ENCODE peak calls at places on chromosomes 1 and 21, in nine cellular contexts. One of them, this sample, is unnamed.

GRCh38 chr1:61247881-61248752 is 165.8 kb downstream of the NFIA start:
- DNase-seq in A549: no peak
- DNase-seq in mammary epithelial cell: no peak
- DNase-seq in pancreas: no peak
- DNase-seq in MM.1S: no peak
- DNase-seq in aorta: no peak
- DNase-seq in cardiac fibroblast: no peak
- DNase-seq in stomach: no peak
- DNase-seq in epithelial cell of esophagus: no peak
- DNase-seq in this sample: no peak

GRCh38 chr1:17338706-17339493 is 30.9 kb downstream of the PADI4 start:
- DNase-seq in A549: no peak
- DNase-seq in mammary epithelial cell: no peak
- DNase-seq in pancreas: no peak
- DNase-seq in MM.1S: no peak
- DNase-seq in aorta: no peak
- DNase-seq in cardiac fibroblast: no peak
- DNase-seq in stomach: no peak
- DNase-seq in epithelial cell of esophagus: no peak
- DNase-seq in this sample: no peak

GRCh38 chr1:91609571-91609970 is 108.9 kb downstream of the CDC7 start:
- DNase-seq in A549: peak; percentile 54
- DNase-seq in mammary epithelial cell: peak; percentile 68
- DNase-seq in pancreas: no peak
- DNase-seq in MM.1S: no peak
- DNase-seq in aorta: no peak
- DNase-seq in cardiac fibroblast: peak; percentile 74
- DNase-seq in stomach: no peak
- DNase-seq in epithelial cell of esophagus: peak; percentile 84
- DNase-seq in this sample: no peak

GRCh38 chr1:154992721-154993571 is 440 bp upstream of the LENEP start:
- DNase-seq in A549: no peak
- DNase-seq in mammary epithelial cell: no peak
- DNase-seq in pancreas: no peak
- DNase-seq in MM.1S: peak; percentile 19
- DNase-seq in aorta: peak; percentile 33
- DNase-seq in cardiac fibroblast: peak; percentile 65
- DNase-seq in stomach: no peak
- DNase-seq in epithelial cell of esophagus: no peak
- DNase-seq in this sample: no peak

GRCh38 chr1:109257682-109258421 is 8.5 kb downstream of the CELSR2 start:
- DNase-seq in A549: no peak
- DNase-seq in mammary epithelial cell: no peak
- DNase-seq in pancreas: no peak
- DNase-seq in MM.1S: no peak
- DNase-seq in aorta: no peak
- DNase-seq in cardiac fibroblast: no peak
- DNase-seq in stomach: no peak
- DNase-seq in epithelial cell of esophagus: no peak
- DNase-seq in this sample: no peak

GRCh38 chr21:15754640-15755039 is 24.9 kb downstream of the USP25 start:
- DNase-seq in A549: no peak
- DNase-seq in mammary epithelial cell: peak; percentile 83
- DNase-seq in pancreas: no peak
- DNase-seq in MM.1S: no peak
- DNase-seq in aorta: no peak
- DNase-seq in cardiac fibroblast: peak; percentile 74
- DNase-seq in stomach: no peak
- DNase-seq in epithelial cell of esophagus: peak; percentile 77
- DNase-seq in this sample: no peak

GRCh38 chr1:1542766-1543705 is 2.6 kb upstream of the TMEM240 start:
- DNase-seq in A549: no peak
- DNase-seq in mammary epithelial cell: no peak
- DNase-seq in pancreas: no peak
- DNase-seq in MM.1S: no peak
- DNase-seq in aorta: no peak
- DNase-seq in cardiac fibroblast: no peak
- DNase-seq in stomach: no peak
- DNase-seq in epithelial cell of esophagus: no peak
- DNase-seq in this sample: no peak

GRCh38 chr1:190908691-190909090 is 431.0 kb upstream of the BRINP3 start:
- DNase-seq in A549: no peak
- DNase-seq in mammary epithelial cell: peak; percentile 21
- DNase-seq in pancreas: no peak
- DNase-seq in MM.1S: no peak
- DNase-seq in aorta: no peak
- DNase-seq in cardiac fibroblast: peak; percentile 23
- DNase-seq in stomach: no peak
- DNase-seq in epithelial cell of esophagus: no peak
- DNase-seq in this sample: no peak

GRCh38 chr1:7454052-7454815 is 316.9 kb upstream of the VAMP3 start:
- DNase-seq in A549: no peak
- DNase-seq in mammary epithelial cell: no peak
- DNase-seq in pancreas: no peak
- DNase-seq in MM.1S: no peak
- DNase-seq in aorta: no peak
- DNase-seq in cardiac fibroblast: peak; percentile 18
- DNase-seq in stomach: peak; percentile 47
- DNase-seq in epithelial cell of esophagus: no peak
- DNase-seq in this sample: peak; percentile 49

GRCh38 chr1:75338974-75339483 is 204.8 kb downstream of the LHX8 start:
- DNase-seq in A549: no peak
- DNase-seq in mammary epithelial cell: no peak
- DNase-seq in pancreas: no peak
- DNase-seq in MM.1S: no peak
- DNase-seq in aorta: no peak
- DNase-seq in cardiac fibroblast: peak; percentile 2
- DNase-seq in stomach: no peak
- DNase-seq in epithelial cell of esophagus: no peak
- DNase-seq in this sample: no peak

GRCh38 chr1:68758666-68759209 is 261.9 kb upstream of the DEPDC1 start:
- DNase-seq in A549: no peak
- DNase-seq in mammary epithelial cell: peak; percentile 1
- DNase-seq in pancreas: no peak
- DNase-seq in MM.1S: no peak
- DNase-seq in aorta: no peak
- DNase-seq in cardiac fibroblast: no peak
- DNase-seq in stomach: no peak
- DNase-seq in epithelial cell of esophagus: no peak
- DNase-seq in this sample: no peak

GRCh38 chr1:211473823-211474222 is 18.1 kb downstream of the RD3 start:
- DNase-seq in A549: no peak
- DNase-seq in mammary epithelial cell: no peak
- DNase-seq in pancreas: no peak
- DNase-seq in MM.1S: no peak
- DNase-seq in aorta: no peak
- DNase-seq in cardiac fibroblast: no peak
- DNase-seq in stomach: no peak
- DNase-seq in epithelial cell of esophagus: no peak
- DNase-seq in this sample: no peak
- H3K4me3 ChIP-seq in A549: no peak overlapping the region
- H3K4me3 ChIP-seq in mammary epithelial cell: no peak overlapping the region
- H3K4me3 ChIP-seq in pancreas: no peak overlapping the region
- H3K4me3 ChIP-seq in MM.1S: no peak overlapping the region
- H3K4me3 ChIP-seq in aorta: no peak overlapping the region
- H3K4me3 ChIP-seq in cardiac fibroblast: no peak overlapping the region
- H3K4me3 ChIP-seq in stomach: no peak overlapping the region
- H3K4me3 ChIP-seq in epithelial cell of esophagus: no peak overlapping the region
- H3K4me3 ChIP-seq in this sample: no peak overlapping the region

GRCh38 chr1:31587720-31588423 is 11.6 kb downstream of the TINAGL1 start:
- DNase-seq in A549: peak; percentile 72
- DNase-seq in mammary epithelial cell: no peak
- DNase-seq in pancreas: peak; percentile 62
- DNase-seq in MM.1S: peak; percentile 61
- DNase-seq in aorta: peak; percentile 87
- DNase-seq in cardiac fibroblast: peak; percentile 48
- DNase-seq in stomach: peak; percentile 71
- DNase-seq in epithelial cell of esophagus: peak; percentile 64
- DNase-seq in this sample: peak; percentile 83
- H3K4me3 ChIP-seq in A549: no peak overlapping the region
- H3K4me3 ChIP-seq in mammary epithelial cell: no peak overlapping the region
- H3K4me3 ChIP-seq in pancreas: no peak overlapping the region
- H3K4me3 ChIP-seq in MM.1S: no peak overlapping the region
- H3K4me3 ChIP-seq in aorta: no peak overlapping the region
- H3K4me3 ChIP-seq in cardiac fibroblast: no peak overlapping the region
- H3K4me3 ChIP-seq in stomach: no peak overlapping the region
- H3K4me3 ChIP-seq in epithelial cell of esophagus: no peak overlapping the region
- H3K4me3 ChIP-seq in this sample: no peak overlapping the region

DNA sequence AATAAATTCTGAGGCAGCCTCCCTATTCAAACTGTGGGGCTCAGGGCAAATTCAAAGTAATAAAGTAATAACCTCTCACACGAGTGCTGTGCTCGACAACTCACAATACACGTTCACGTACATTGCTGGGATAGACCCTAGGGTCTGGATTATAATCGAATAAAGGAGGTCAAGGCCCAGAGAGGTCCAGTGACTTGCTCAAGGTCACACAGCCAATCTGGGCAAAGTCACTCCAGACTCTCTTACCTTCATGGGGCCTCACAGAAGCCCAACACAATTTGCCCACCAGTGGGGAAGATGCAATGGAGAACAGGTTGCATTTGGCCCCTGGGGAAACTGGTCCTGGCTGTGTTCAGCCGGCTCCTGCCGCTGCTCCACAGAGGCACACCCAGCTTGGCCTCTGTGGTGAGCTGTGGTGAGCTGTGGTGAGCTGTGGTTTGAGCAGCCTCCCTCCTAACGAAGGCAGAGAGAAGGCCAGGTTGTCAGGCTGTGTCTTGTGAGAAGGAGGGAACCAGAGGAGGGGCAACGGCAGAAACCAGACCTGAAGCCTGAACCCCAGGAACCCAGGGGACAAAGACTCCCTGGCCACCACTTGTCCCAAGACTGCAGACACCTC is 35.1 kb downstream of the NUAK2 start:
- DNase-seq in A549: no peak
- DNase-seq in mammary epithelial cell: peak; percentile 91
- DNase-seq in pancreas: no peak
- DNase-seq in MM.1S: peak; percentile 95
- DNase-seq in aorta: no peak
- DNase-seq in cardiac fibroblast: peak; percentile 41
- DNase-seq in stomach: peak; percentile 40
- DNase-seq in epithelial cell of esophagus: peak; percentile 46
- DNase-seq in this sample: no peak
- H3K4me3 ChIP-seq in A549: no peak overlapping the region
- H3K4me3 ChIP-seq in mammary epithelial cell: no peak overlapping the region
- H3K4me3 ChIP-seq in pancreas: no peak overlapping the region
- H3K4me3 ChIP-seq in MM.1S: peak overlapping the region; percentile 41
- H3K4me3 ChIP-seq in aorta: no peak overlapping the region
- H3K4me3 ChIP-seq in cardiac fibroblast: no peak overlapping the region
- H3K4me3 ChIP-seq in stomach: no peak overlapping the region
- H3K4me3 ChIP-seq in epithelial cell of esophagus: no peak overlapping the region
- H3K4me3 ChIP-seq in this sample: no peak overlapping the region

DNA sequence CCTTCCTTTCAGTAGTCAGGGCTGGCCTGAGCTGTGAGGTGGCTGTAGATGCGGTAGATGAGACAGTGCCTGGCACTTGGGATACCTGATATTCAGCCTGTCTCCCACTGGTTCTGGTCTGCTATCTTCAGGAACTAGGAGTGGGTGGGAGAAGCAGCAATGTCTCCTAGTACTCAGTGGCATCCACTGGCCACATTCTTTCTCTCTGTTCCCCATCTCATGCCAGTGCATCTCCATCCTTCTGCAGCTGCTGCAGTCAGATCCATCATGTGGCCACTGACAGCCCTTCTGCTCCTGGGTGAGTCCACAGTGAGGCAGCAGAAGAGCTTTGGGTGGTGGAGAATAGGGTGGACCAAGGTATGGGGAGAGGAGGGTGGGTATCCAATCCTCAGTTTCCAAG is 1.1 kb downstream of the FCRLB start:
- DNase-seq in A549: no peak
- DNase-seq in mammary epithelial cell: no peak
- DNase-seq in pancreas: no peak
- DNase-seq in MM.1S: no peak
- DNase-seq in aorta: no peak
- DNase-seq in cardiac fibroblast: no peak
- DNase-seq in stomach: no peak
- DNase-seq in epithelial cell of esophagus: no peak
- DNase-seq in this sample: no peak
- H3K4me3 ChIP-seq in A549: no peak overlapping the region
- H3K4me3 ChIP-seq in mammary epithelial cell: no peak overlapping the region
- H3K4me3 ChIP-seq in pancreas: no peak overlapping the region
- H3K4me3 ChIP-seq in MM.1S: no peak overlapping the region
- H3K4me3 ChIP-seq in aorta: no peak overlapping the region
- H3K4me3 ChIP-seq in cardiac fibroblast: no peak overlapping the region
- H3K4me3 ChIP-seq in stomach: no peak overlapping the region
- H3K4me3 ChIP-seq in epithelial cell of esophagus: no peak overlapping the region
- H3K4me3 ChIP-seq in this sample: no peak overlapping the region

This sample was measured in mucosa of descending colon.